ENCODE peak calls at places on chromosomes 7 and 10, in ten cellular contexts. One of them, this sample, is unnamed.

GRCh38 chr7:23654508-23654907 is 25.5 kb upstream of the FAM221A start:
- DNase-seq in NCI-H446 treated with DMSO at 0.1 percent for 48 hours: no peak
- DNase-seq in SK-N-SH: peak
- DNase-seq in stimulated activated CD4-positive, alpha-beta T cell treated with anti-CD3 and anti-CD28 coated beads, TNF-alpha, amount 100 ng/mL, for 1 hour: no peak
- DNase-seq in anterior cingulate cortex: no peak
- DNase-seq in hepatic stellate cell: no peak
- DNase-seq in substantia nigra: no peak
- DNase-seq in fibroblast of mammary gland: peak
- DNase-seq in Right ventricle myocardium superior: no peak
- DNase-seq in head of caudate nucleus: peak
- DNase-seq in this sample: no peak

GRCh38 chr7:116984917-116985316 is 31.6 kb downstream of the ST7 start:
- DNase-seq in NCI-H446 treated with DMSO at 0.1 percent for 48 hours: peak
- DNase-seq in SK-N-SH: peak
- DNase-seq in stimulated activated CD4-positive, alpha-beta T cell treated with anti-CD3 and anti-CD28 coated beads, TNF-alpha, amount 100 ng/mL, for 1 hour: no peak
- DNase-seq in anterior cingulate cortex: no peak
- DNase-seq in hepatic stellate cell: no peak
- DNase-seq in substantia nigra: no peak
- DNase-seq in fibroblast of mammary gland: peak
- DNase-seq in Right ventricle myocardium superior: no peak
- DNase-seq in head of caudate nucleus: no peak
- DNase-seq in this sample: no peak

GRCh38 chr7:84746347-84746746 is 440.5 kb downstream of the SEMA3D start:
- DNase-seq in NCI-H446 treated with DMSO at 0.1 percent for 48 hours: no peak
- DNase-seq in SK-N-SH: peak
- DNase-seq in stimulated activated CD4-positive, alpha-beta T cell treated with anti-CD3 and anti-CD28 coated beads, TNF-alpha, amount 100 ng/mL, for 1 hour: no peak
- DNase-seq in anterior cingulate cortex: no peak
- DNase-seq in hepatic stellate cell: peak
- DNase-seq in substantia nigra: no peak
- DNase-seq in fibroblast of mammary gland: peak
- DNase-seq in Right ventricle myocardium superior: no peak
- DNase-seq in head of caudate nucleus: no peak
- DNase-seq in this sample: no peak

GRCh38 chr7:149860821-149861727 is 12.7 kb upstream of the ATP6V0E2 start:
- DNase-seq in NCI-H446 treated with DMSO at 0.1 percent for 48 hours: no peak
- DNase-seq in SK-N-SH: peak
- DNase-seq in stimulated activated CD4-positive, alpha-beta T cell treated with anti-CD3 and anti-CD28 coated beads, TNF-alpha, amount 100 ng/mL, for 1 hour: no peak
- DNase-seq in anterior cingulate cortex: no peak
- DNase-seq in hepatic stellate cell: no peak
- DNase-seq in substantia nigra: no peak
- DNase-seq in fibroblast of mammary gland: no peak
- DNase-seq in Right ventricle myocardium superior: no peak
- DNase-seq in head of caudate nucleus: no peak
- DNase-seq in this sample: no peak

GRCh38 chr10:29948971-29949370 is 110.4 kb downstream of the JCAD start:
- DNase-seq in NCI-H446 treated with DMSO at 0.1 percent for 48 hours: no peak
- DNase-seq in SK-N-SH: no peak
- DNase-seq in stimulated activated CD4-positive, alpha-beta T cell treated with anti-CD3 and anti-CD28 coated beads, TNF-alpha, amount 100 ng/mL, for 1 hour: no peak
- DNase-seq in anterior cingulate cortex: no peak
- DNase-seq in hepatic stellate cell: no peak
- DNase-seq in substantia nigra: no peak
- DNase-seq in fibroblast of mammary gland: no peak
- DNase-seq in Right ventricle myocardium superior: no peak
- DNase-seq in head of caudate nucleus: no peak
- DNase-seq in this sample: no peak

GRCh38 chr10:62747195-62747594 is 57.3 kb upstream of the ADO start:
- DNase-seq in NCI-H446 treated with DMSO at 0.1 percent for 48 hours: no peak
- DNase-seq in SK-N-SH: no peak
- DNase-seq in stimulated activated CD4-positive, alpha-beta T cell treated with anti-CD3 and anti-CD28 coated beads, TNF-alpha, amount 100 ng/mL, for 1 hour: no peak
- DNase-seq in anterior cingulate cortex: no peak
- DNase-seq in hepatic stellate cell: peak
- DNase-seq in substantia nigra: no peak
- DNase-seq in fibroblast of mammary gland: no peak
- DNase-seq in Right ventricle myocardium superior: no peak
- DNase-seq in head of caudate nucleus: no peak
- DNase-seq in this sample: no peak

GRCh38 chr7:24932815-24933214 is 47.2 kb downstream of the OSBPL3 start:
- DNase-seq in NCI-H446 treated with DMSO at 0.1 percent for 48 hours: no peak
- DNase-seq in SK-N-SH: no peak
- DNase-seq in stimulated activated CD4-positive, alpha-beta T cell treated with anti-CD3 and anti-CD28 coated beads, TNF-alpha, amount 100 ng/mL, for 1 hour: no peak
- DNase-seq in anterior cingulate cortex: no peak
- DNase-seq in hepatic stellate cell: no peak
- DNase-seq in substantia nigra: no peak
- DNase-seq in fibroblast of mammary gland: no peak
- DNase-seq in Right ventricle myocardium superior: peak
- DNase-seq in head of caudate nucleus: no peak
- DNase-seq in this sample: no peak

GRCh38 chr7:907158-907980 is 31.0 kb downstream of the GET4 start:
- DNase-seq in NCI-H446 treated with DMSO at 0.1 percent for 48 hours: no peak
- DNase-seq in SK-N-SH: no peak
- DNase-seq in stimulated activated CD4-positive, alpha-beta T cell treated with anti-CD3 and anti-CD28 coated beads, TNF-alpha, amount 100 ng/mL, for 1 hour: no peak
- DNase-seq in anterior cingulate cortex: no peak
- DNase-seq in hepatic stellate cell: peak
- DNase-seq in substantia nigra: no peak
- DNase-seq in fibroblast of mammary gland: no peak
- DNase-seq in Right ventricle myocardium superior: no peak
- DNase-seq in head of caudate nucleus: no peak
- DNase-seq in this sample: no peak

GRCh38 chr7:52962402-52962801 is 73.0 kb upstream of the POM121L12 start:
- DNase-seq in NCI-H446 treated with DMSO at 0.1 percent for 48 hours: no peak
- DNase-seq in SK-N-SH: no peak
- DNase-seq in stimulated activated CD4-positive, alpha-beta T cell treated with anti-CD3 and anti-CD28 coated beads, TNF-alpha, amount 100 ng/mL, for 1 hour: no peak
- DNase-seq in anterior cingulate cortex: no peak
- DNase-seq in hepatic stellate cell: no peak
- DNase-seq in substantia nigra: no peak
- DNase-seq in fibroblast of mammary gland: no peak
- DNase-seq in Right ventricle myocardium superior: no peak
- DNase-seq in head of caudate nucleus: no peak
- DNase-seq in this sample: no peak

GRCh38 chr10:24526085-24526649 is 197.5 kb downstream of the ARHGAP21 start:
- DNase-seq in NCI-H446 treated with DMSO at 0.1 percent for 48 hours: no peak
- DNase-seq in SK-N-SH: no peak
- DNase-seq in stimulated activated CD4-positive, alpha-beta T cell treated with anti-CD3 and anti-CD28 coated beads, TNF-alpha, amount 100 ng/mL, for 1 hour: no peak
- DNase-seq in anterior cingulate cortex: no peak
- DNase-seq in hepatic stellate cell: no peak
- DNase-seq in substantia nigra: no peak
- DNase-seq in fibroblast of mammary gland: no peak
- DNase-seq in Right ventricle myocardium superior: peak
- DNase-seq in head of caudate nucleus: no peak
- DNase-seq in this sample: no peak

GRCh38 chr10:119306514-119306951 is 99.2 kb downstream of the GRK5 start:
- DNase-seq in NCI-H446 treated with DMSO at 0.1 percent for 48 hours: no peak
- DNase-seq in SK-N-SH: no peak
- DNase-seq in stimulated activated CD4-positive, alpha-beta T cell treated with anti-CD3 and anti-CD28 coated beads, TNF-alpha, amount 100 ng/mL, for 1 hour: peak
- DNase-seq in anterior cingulate cortex: no peak
- DNase-seq in hepatic stellate cell: no peak
- DNase-seq in substantia nigra: no peak
- DNase-seq in fibroblast of mammary gland: no peak
- DNase-seq in Right ventricle myocardium superior: peak
- DNase-seq in head of caudate nucleus: no peak
- DNase-seq in this sample: no peak

GRCh38 chr10:131081386-131081785 is 230.1 kb downstream of the TCERG1L start:
- DNase-seq in NCI-H446 treated with DMSO at 0.1 percent for 48 hours: no peak
- DNase-seq in SK-N-SH: no peak
- DNase-seq in stimulated activated CD4-positive, alpha-beta T cell treated with anti-CD3 and anti-CD28 coated beads, TNF-alpha, amount 100 ng/mL, for 1 hour: no peak
- DNase-seq in anterior cingulate cortex: no peak
- DNase-seq in hepatic stellate cell: no peak
- DNase-seq in substantia nigra: no peak
- DNase-seq in fibroblast of mammary gland: no peak
- DNase-seq in Right ventricle myocardium superior: no peak
- DNase-seq in head of caudate nucleus: no peak
- DNase-seq in this sample: no peak

GRCh38 chr10:82934429-82934828 is 1059.4 kb downstream of the NRG3 start:
- DNase-seq in NCI-H446 treated with DMSO at 0.1 percent for 48 hours: no peak
- DNase-seq in SK-N-SH: peak
- DNase-seq in stimulated activated CD4-positive, alpha-beta T cell treated with anti-CD3 and anti-CD28 coated beads, TNF-alpha, amount 100 ng/mL, for 1 hour: no peak
- DNase-seq in anterior cingulate cortex: no peak
- DNase-seq in hepatic stellate cell: no peak
- DNase-seq in substantia nigra: no peak
- DNase-seq in fibroblast of mammary gland: no peak
- DNase-seq in Right ventricle myocardium superior: no peak
- DNase-seq in head of caudate nucleus: no peak
- DNase-seq in this sample: no peak

GRCh38 chr7:117184367-117184766 is 138.5 kb downstream of the WNT2 start:
- DNase-seq in NCI-H446 treated with DMSO at 0.1 percent for 48 hours: no peak
- DNase-seq in SK-N-SH: peak
- DNase-seq in stimulated activated CD4-positive, alpha-beta T cell treated with anti-CD3 and anti-CD28 coated beads, TNF-alpha, amount 100 ng/mL, for 1 hour: no peak
- DNase-seq in anterior cingulate cortex: no peak
- DNase-seq in hepatic stellate cell: no peak
- DNase-seq in substantia nigra: no peak
- DNase-seq in fibroblast of mammary gland: no peak
- DNase-seq in Right ventricle myocardium superior: no peak
- DNase-seq in head of caudate nucleus: no peak
- DNase-seq in this sample: no peak

GRCh38 chr10:14904864-14905263 is 26.2 kb downstream of the SUV39H2 start:
- DNase-seq in NCI-H446 treated with DMSO at 0.1 percent for 48 hours: no peak
- DNase-seq in SK-N-SH: no peak
- DNase-seq in stimulated activated CD4-positive, alpha-beta T cell treated with anti-CD3 and anti-CD28 coated beads, TNF-alpha, amount 100 ng/mL, for 1 hour: no peak
- DNase-seq in anterior cingulate cortex: no peak
- DNase-seq in hepatic stellate cell: no peak
- DNase-seq in substantia nigra: no peak
- DNase-seq in fibroblast of mammary gland: no peak
- DNase-seq in Right ventricle myocardium superior: no peak
- DNase-seq in head of caudate nucleus: no peak
- DNase-seq in this sample: no peak

GRCh38 chr10:100192350-100192749 is 6.5 kb upstream of the ERLIN1 start:
- DNase-seq in NCI-H446 treated with DMSO at 0.1 percent for 48 hours: no peak
- DNase-seq in SK-N-SH: no peak
- DNase-seq in stimulated activated CD4-positive, alpha-beta T cell treated with anti-CD3 and anti-CD28 coated beads, TNF-alpha, amount 100 ng/mL, for 1 hour: no peak
- DNase-seq in anterior cingulate cortex: no peak
- DNase-seq in hepatic stellate cell: no peak
- DNase-seq in substantia nigra: no peak
- DNase-seq in fibroblast of mammary gland: no peak
- DNase-seq in Right ventricle myocardium superior: no peak
- DNase-seq in head of caudate nucleus: no peak
- DNase-seq in this sample: no peak

GRCh38 chr10:70939397-70939796 is 51.0 kb upstream of the PCBD1 start:
- DNase-seq in NCI-H446 treated with DMSO at 0.1 percent for 48 hours: no peak
- DNase-seq in SK-N-SH: no peak
- DNase-seq in stimulated activated CD4-positive, alpha-beta T cell treated with anti-CD3 and anti-CD28 coated beads, TNF-alpha, amount 100 ng/mL, for 1 hour: no peak
- DNase-seq in anterior cingulate cortex: no peak
- DNase-seq in hepatic stellate cell: no peak
- DNase-seq in substantia nigra: no peak
- DNase-seq in fibroblast of mammary gland: no peak
- DNase-seq in Right ventricle myocardium superior: no peak
- DNase-seq in head of caudate nucleus: no peak
- DNase-seq in this sample: no peak

GRCh38 chr7:127527561-127527960 is 57.8 kb downstream of the GCC1 start:
- DNase-seq in NCI-H446 treated with DMSO at 0.1 percent for 48 hours: no peak
- DNase-seq in SK-N-SH: no peak
- DNase-seq in stimulated activated CD4-positive, alpha-beta T cell treated with anti-CD3 and anti-CD28 coated beads, TNF-alpha, amount 100 ng/mL, for 1 hour: no peak
- DNase-seq in anterior cingulate cortex: no peak
- DNase-seq in hepatic stellate cell: no peak
- DNase-seq in substantia nigra: no peak
- DNase-seq in fibroblast of mammary gland: no peak
- DNase-seq in Right ventricle myocardium superior: no peak
- DNase-seq in head of caudate nucleus: no peak
- DNase-seq in this sample: no peak

GRCh38 chr7:80960228-80960627 is 41.4 kb upstream of the SEMA3C start:
- DNase-seq in NCI-H446 treated with DMSO at 0.1 percent for 48 hours: no peak
- DNase-seq in SK-N-SH: no peak
- DNase-seq in stimulated activated CD4-positive, alpha-beta T cell treated with anti-CD3 and anti-CD28 coated beads, TNF-alpha, amount 100 ng/mL, for 1 hour: no peak
- DNase-seq in anterior cingulate cortex: no peak
- DNase-seq in hepatic stellate cell: no peak
- DNase-seq in substantia nigra: no peak
- DNase-seq in fibroblast of mammary gland: peak
- DNase-seq in Right ventricle myocardium superior: no peak
- DNase-seq in head of caudate nucleus: no peak
- DNase-seq in this sample: no peak

GRCh38 chr10:92418221-92418620 is 127.3 kb downstream of the MARCHF5 start:
- DNase-seq in NCI-H446 treated with DMSO at 0.1 percent for 48 hours: no peak
- DNase-seq in SK-N-SH: no peak
- DNase-seq in stimulated activated CD4-positive, alpha-beta T cell treated with anti-CD3 and anti-CD28 coated beads, TNF-alpha, amount 100 ng/mL, for 1 hour: no peak
- DNase-seq in anterior cingulate cortex: no peak
- DNase-seq in hepatic stellate cell: no peak
- DNase-seq in substantia nigra: no peak
- DNase-seq in fibroblast of mammary gland: no peak
- DNase-seq in Right ventricle myocardium superior: no peak
- DNase-seq in head of caudate nucleus: no peak
- DNase-seq in this sample: no peak